ENCODE peak calls at places on chromosomes 4 and X, in four cellular contexts. S, E, T and O are unnamed samples. For H3K4me1, the result is how much of the 10 kb centered on the place peaks cover.

GRCh38 chr4:129085472-129085871 is 7.9 kb downstream of the SCLT1 start:
- DNase-seq in S (no peak), E (no peak), T (no peak), O (no peak)

GRCh38 chrX:71586929-71587328 is 8.7 kb downstream of the GCNA start:
- DNase-seq in S (no peak), E (no peak), T (no peak), O (no peak)

GRCh38 chr4:110309686-110310085 is 111.3 kb upstream of the ELOVL6 start:
- DNase-seq in S (no peak), E (no peak), T (peak), O (no peak)

GRCh38 chr4:2923678-2924173 is 39.5 kb downstream of the NOP14 start:
- DNase-seq in S (no peak), E (no peak), T (no peak), O (no peak)

GRCh38 chrX:129099206-129099605 is 424.1 kb downstream of the SMARCA1 start:
- DNase-seq in S (no peak), E (peak), T (no peak), O (no peak)

GRCh38 chrX:109448539-109448938 is 33.3 kb downstream of the GUCY2F start:
- DNase-seq in S (no peak), E (no peak), T (no peak), O (no peak)

GRCh38 chrX:150587585-150588503 is 19.4 kb downstream of the MTM1 start:
- DNase-seq in S (no peak), E (no peak), T (no peak), O (no peak)

GRCh38 chrX:153516055-153516454 is 1.4 kb upstream of the ATP2B3 start:
- DNase-seq in S (no peak), E (no peak), T (peak), O (no peak)

GRCh38 chr4:15695240-15695699 is 7.6 kb upstream of the BST1 start:
- DNase-seq in S (no peak), E (peak), T (peak), O (peak)

GRCh38 chrX:45295587-45295986 is 94.9 kb upstream of the DIPK2B start:
- DNase-seq in S (no peak), E (no peak), T (peak), O (no peak)

GRCh38 chr4:118821590-118822293 is 14.2 kb downstream of the SEC24D start:
- DNase-seq in S (no peak), E (no peak), T (no peak), O (no peak)

GRCh38 chrX:50638123-50638522 is 167.5 kb upstream of the DGKK start:
- DNase-seq in S (no peak), E (no peak), T (no peak), O (no peak)

GRCh38 chr4:141853091-141853734 is 216.8 kb downstream of the IL15 start:
- DNase-seq in S (no peak), E (no peak), T (no peak), O (no peak)

GRCh38 chr4:182806259-182807252 is 110.6 kb downstream of the DCTD start:
- DNase-seq in S (peak), E (peak), T (peak), O (peak)

GRCh38 chr4:49217492-49217891 is 231.4 kb downstream of the CWH43 start:
- DNase-seq in S (no peak), E (no peak), T (no peak), O (no peak)

GRCh38 chr4:15964159-15964558 is 1.2 kb upstream of the FGFBP2 start:
- DNase-seq in S (no peak), E (peak), T (no peak), O (peak)

GRCh38 chr4:56619160-56619559 is 61.9 kb downstream of the HOPX start:
- DNase-seq in S (no peak), E (no peak), T (peak), O (no peak)

GRCh38 chr4:25489221-25489797 is 112.2 kb downstream of the ANAPC4 start:
- DNase-seq in S (no peak), E (no peak), T (no peak), O (no peak)

GRCh38 chrX:64206556-64207162 is 1.2 kb upstream of the AMER1 start:
- DNase-seq in S (no peak), E (no peak), T (peak), O (no peak)

GRCh38 chr4:175346381-175346780 is 428.2 kb downstream of the ADAM29 start:
- DNase-seq in S (no peak), E (no peak), T (no peak), O (no peak)

GRCh38 chr4:35038845-35039244 is 1205.5 kb downstream of the ARAP2 start:
- DNase-seq in S (no peak), E (no peak), T (no peak), O (no peak)

GRCh38 chr4:37130465-37130864 is 114.1 kb upstream of the NWD2 start:
- DNase-seq in S (no peak), E (no peak), T (no peak), O (no peak)

GRCh38 chr4:158442736-158443135 is 78.9 kb upstream of the RXFP1 start:
- DNase-seq in S (no peak), E (no peak), T (no peak), O (no peak)

GRCh38 chrX:34918091-34918736 is 24.4 kb upstream of the FAM47B start:
- DNase-seq in S (no peak), E (no peak), T (peak), O (no peak)
- H3K4me1 ChIP-seq in S (under half), E (under half), T (under half), O (under half)

GRCh38 chr4:79257953-79258613 is 67.8 kb downstream of the NAA11 start:
- DNase-seq in S (no peak), E (no peak), T (no peak), O (no peak)
- H3K18ac ChIP-seq in S (no peak), E (no peak), T (no peak), O (no peak)

DNA sequence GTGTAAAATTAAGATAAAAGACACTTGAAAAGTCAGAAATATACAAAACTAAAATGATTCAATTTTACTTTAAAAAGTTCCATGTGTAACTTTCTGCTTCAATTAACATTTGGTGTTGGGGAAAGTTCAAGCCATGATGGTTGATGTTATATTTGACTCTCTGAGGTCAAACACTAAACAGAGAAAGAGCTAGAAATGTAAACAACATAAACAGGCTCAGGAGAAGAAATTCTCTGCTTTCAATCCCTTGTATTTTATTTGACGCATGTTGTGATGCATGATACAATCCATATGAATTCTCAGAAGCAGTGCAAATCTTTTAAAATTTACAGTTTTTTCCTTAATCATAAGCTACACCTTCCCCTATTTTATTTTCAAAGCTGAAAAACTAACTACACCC is 822.4 kb downstream of the PCDH18 start:
- DNase-seq in S (no peak), E (no peak), T (no peak), O (no peak)
- H3K56ac ChIP-seq in S (no peak), E (no peak), T (no peak), O (no peak)

GRCh38 chrX:41722220-41722619 is 1.8 kb upstream of the GPR82 start:
- DNase-seq in S (no peak), E (no peak), T (no peak), O (no peak)
- H3K4me1 ChIP-seq in S (under half), E (under half), T (under half), O (under half)

DNA sequence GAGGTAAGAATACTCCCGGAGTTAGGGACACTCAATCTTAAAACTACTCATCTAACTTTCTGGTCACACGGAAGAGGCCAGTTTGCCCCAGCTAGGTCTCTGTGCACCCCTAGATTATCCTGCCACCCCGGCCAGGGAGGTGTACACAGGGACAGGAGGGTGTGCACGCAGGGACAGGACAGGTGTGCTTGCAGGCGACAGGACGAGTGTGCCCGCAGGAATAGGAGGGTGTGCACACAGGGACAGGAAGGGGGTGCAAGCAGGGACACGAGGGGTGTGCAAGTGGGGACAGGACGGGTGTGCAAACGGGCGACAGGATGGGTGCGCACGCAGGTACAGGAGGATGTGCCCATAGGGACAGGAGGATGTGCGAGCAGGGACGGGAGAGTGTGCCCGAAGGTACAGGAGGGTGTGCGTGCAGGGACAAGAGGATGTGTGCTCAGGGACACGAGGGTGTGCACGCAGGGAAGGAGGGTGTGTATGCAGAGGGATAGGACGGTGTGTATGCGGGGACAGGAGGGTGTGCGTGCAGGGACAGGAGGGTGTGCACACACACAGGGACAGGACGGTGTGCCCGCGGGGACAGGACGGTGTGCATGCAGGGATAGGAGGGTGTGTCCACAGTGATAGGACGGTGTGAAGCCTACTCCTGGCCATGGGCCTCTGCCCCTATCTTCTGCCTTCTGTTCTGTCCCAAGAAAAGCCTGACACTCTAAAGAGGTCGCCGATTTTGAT is 4.1 kb downstream of the TMEM271 start:
- DNase-seq in S (no peak), E (no peak), T (no peak), O (no peak)
- H3K18ac ChIP-seq in S (no peak), E (no peak), T (no peak), O (no peak)

GRCh38 chr4:45358573-45359506 is 632.5 kb upstream of the GNPDA2 start:
- DNase-seq in S (no peak), E (peak), T (no peak), O (peak)
- H3K56ac ChIP-seq in S (no peak), E (no peak), T (no peak), O (no peak)

GRCh38 chr4:102343964-102344519 is 1.2 kb downstream of the SLC39A8 start:
- DNase-seq in S (no peak), E (no peak), T (peak), O (no peak)
- H3K4me1 ChIP-seq in S (under half), E (under half), T (under half), O (under half)

DNA sequence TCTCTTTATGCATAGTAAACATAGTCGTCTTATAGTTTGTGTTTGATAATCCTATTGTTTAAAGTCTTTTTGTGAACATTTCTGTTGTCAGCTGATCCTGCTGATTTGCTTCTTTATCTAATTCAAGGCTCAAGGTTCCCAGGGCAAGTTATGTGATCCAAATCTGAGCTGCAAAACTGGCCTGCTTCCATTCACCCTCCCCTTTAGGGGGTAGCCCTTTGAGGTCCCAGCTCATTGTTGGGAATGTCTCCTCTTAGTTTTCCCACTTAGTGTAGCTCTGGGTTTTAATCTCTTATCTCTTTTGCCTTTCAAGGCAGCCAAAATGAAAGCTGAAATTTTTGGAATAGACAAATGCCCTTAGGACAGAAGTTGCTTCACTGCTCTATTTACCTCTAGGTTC is 40.2 kb upstream of the MAGED1 start:
- DNase-seq in S (no peak), E (peak), T (no peak), O (no peak)
- H3K18ac ChIP-seq in S (no peak), E (no peak), T (no peak), O (no peak)

DNA sequence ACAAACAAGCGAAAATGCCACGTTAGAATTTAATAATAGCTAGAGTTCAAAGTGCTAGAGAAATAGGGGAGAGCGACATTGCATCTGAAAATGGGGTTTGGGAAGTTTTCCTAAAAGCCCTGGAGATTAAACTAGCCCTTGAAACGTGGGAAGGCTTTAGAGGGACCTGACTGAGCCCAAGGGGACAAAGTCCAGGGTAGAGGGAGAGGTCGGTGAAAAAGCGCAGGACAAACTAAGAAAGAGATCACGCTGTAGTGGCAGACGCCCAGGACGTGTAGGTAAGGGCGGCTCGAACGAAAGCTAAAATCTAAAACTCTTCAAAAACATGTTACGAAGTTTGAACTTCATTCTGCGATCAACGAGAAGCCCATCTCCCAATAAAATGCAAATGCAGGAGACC is 1.1 kb upstream of the ATP11C start:
- DNase-seq in S (no peak), E (no peak), T (no peak), O (no peak)
- H3K56ac ChIP-seq in S (no peak), E (peak), T (peak), O (no peak)